ENCODE peak calls at places on chromosomes 5 and 9, in six cellular contexts. Y, Z, G, E, C and U are unnamed samples.

GRCh38 chr5:19920761-19921160 is 67.2 kb downstream of the CDH18 start:
- DNase-seq in Y (no peak), Z (peak), G (no peak), E (no peak), C (no peak), U (no peak)

GRCh38 chr9:85995097-85995496 is 54.2 kb downstream of the NAA35 start:
- DNase-seq in Y (no peak), Z (no peak), G (no peak), E (no peak), C (no peak), U (no peak)

GRCh38 chr9:109846781-109847180 is 66.8 kb downstream of the PALM2AKAP2 start:
- DNase-seq in Y (no peak), Z (no peak), G (no peak), E (no peak), C (no peak), U (no peak)

GRCh38 chr9:20322212-20322611 is 300.1 kb downstream of the MLLT3 start:
- DNase-seq in Y (no peak), Z (no peak), G (no peak), E (no peak), C (no peak), U (no peak)

GRCh38 chr9:39588056-39588814 is 232.8 kb downstream of the SPATA31A1 start:
- DNase-seq in Y (no peak), Z (peak), G (peak), E (no peak), C (no peak), U (no peak)

GRCh38 chr5:148733601-148734438 is 79.5 kb upstream of the HTR4 start:
- DNase-seq in Y (peak), Z (peak), G (peak), E (peak), C (peak), U (peak)

GRCh38 chr9:124835026-124835501 is 18.2 kb upstream of the WDR38 start:
- DNase-seq in Y (peak), Z (peak), G (peak), E (peak), C (no peak), U (no peak)

GRCh38 chr9:125189011-125189360 is 617 bp downstream of the PPP6C start:
- DNase-seq in Y (no peak), Z (no peak), G (no peak), E (no peak), C (peak), U (no peak)

GRCh38 chr9:36276840-36277239 is 18.6 kb upstream of the GNE start:
- DNase-seq in Y (peak), Z (peak), G (peak), E (no peak), C (no peak), U (peak)

GRCh38 chr5:135978212-135978631 is 23.4 kb upstream of the LECT2 start:
- DNase-seq in Y (no peak), Z (no peak), G (peak), E (no peak), C (no peak), U (no peak)

GRCh38 chr5:110269478-110270142 is 456.9 kb downstream of the TMEM232 start:
- DNase-seq in Y (no peak), Z (peak), G (no peak), E (no peak), C (no peak), U (peak)

GRCh38 chr5:157559301-157559700 is 16.3 kb downstream of the ADAM19 start:
- DNase-seq in Y (no peak), Z (peak), G (peak), E (no peak), C (no peak), U (no peak)

DNA sequence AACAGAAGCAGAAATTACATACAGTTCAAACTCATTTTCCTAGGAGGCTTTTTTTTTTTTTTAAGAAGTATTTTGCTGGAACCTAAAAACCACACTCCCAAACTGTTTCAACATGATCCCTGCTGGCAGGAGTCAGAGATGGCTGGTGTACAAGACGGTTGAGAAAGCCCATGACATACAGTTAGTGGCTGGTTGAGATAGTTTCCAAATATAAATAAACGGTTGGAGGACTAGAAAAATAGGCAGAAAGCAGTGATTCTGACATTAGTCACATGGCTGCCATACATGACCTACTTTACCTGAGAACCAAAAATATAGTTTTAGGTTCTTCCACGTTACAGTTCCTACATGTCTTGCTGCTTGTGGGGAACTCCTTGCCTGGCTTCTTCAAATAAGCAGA is 31.7 kb upstream of the BASP1 start:
- DNase-seq in Y (peak), Z (peak), G (no peak), E (peak), C (no peak), U (peak)
- TF ChIP-seq CTCF in Y (no peak), Z (peak), G (no peak), E (no peak), C (no peak), U (no peak)

GRCh38 chr9:21331676-21332402 is 3.4 kb downstream of the KLHL9 start:
- DNase-seq in Y (no peak), Z (peak), G (no peak), E (no peak), C (no peak), U (no peak)

GRCh38 chr9:21340735-21341134 is 5.5 kb upstream of the KLHL9 start:
- DNase-seq in Y (no peak), Z (no peak), G (no peak), E (no peak), C (no peak), U (no peak)

GRCh38 chr9:21334603-21334968 is 618 bp downstream of the KLHL9 start:
- DNase-seq in Y (no peak), Z (peak), G (peak), E (no peak), C (peak), U (no peak)

GRCh38 chr9:21336467-21336866 is 1.3 kb upstream of the KLHL9 start:
- DNase-seq in Y (no peak), Z (no peak), G (peak), E (no peak), C (no peak), U (no peak)

DNA sequence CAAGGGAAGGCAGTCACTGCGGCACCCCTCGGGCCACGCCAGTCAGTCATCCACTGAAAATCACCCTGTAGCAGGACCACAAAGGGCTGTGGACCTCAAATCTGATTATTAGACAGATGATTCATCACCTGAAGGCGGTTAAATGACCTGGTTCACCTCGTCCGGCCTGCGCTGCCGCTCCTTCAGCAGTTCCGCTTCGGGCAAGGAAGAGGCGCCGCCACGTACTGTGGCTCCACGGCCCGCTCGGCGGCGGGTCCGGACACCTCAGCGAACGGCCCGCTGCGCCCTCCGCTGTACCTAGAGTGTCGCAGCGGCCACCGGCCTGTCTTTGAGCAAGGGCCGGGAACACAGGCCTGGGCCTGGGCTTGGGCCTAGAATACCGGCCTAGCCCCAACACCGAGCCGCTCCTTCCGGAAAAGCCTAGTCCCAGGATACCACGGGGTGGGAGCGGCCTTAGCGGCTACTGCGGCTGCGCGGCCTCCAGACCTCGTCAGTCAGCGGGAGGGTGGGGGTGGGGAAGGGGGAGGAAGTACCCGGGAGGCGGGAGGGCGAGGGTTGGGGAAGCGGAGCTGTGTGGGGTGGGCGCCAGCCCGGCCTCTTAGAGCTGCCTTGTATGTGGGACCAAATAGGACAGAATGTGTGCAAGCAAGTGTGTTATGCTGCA is at the start of gene KLHL9:
- DNase-seq in Y (peak), Z (peak), G (peak), E (peak), C (peak), U (peak)
- TF ChIP-seq CTCF in Y (no peak), Z (no peak), G (no peak), E (no peak), C (no peak), U (no peak)

GRCh38 chr9:122197334-122197872 is 31.4 kb downstream of the LHX6 start:
- DNase-seq in Y (no peak), Z (no peak), G (no peak), E (no peak), C (no peak), U (no peak)
- TF ChIP-seq CTCF in Y (no peak), Z (no peak), G (no peak), E (no peak), C (no peak), U (no peak)

DNA sequence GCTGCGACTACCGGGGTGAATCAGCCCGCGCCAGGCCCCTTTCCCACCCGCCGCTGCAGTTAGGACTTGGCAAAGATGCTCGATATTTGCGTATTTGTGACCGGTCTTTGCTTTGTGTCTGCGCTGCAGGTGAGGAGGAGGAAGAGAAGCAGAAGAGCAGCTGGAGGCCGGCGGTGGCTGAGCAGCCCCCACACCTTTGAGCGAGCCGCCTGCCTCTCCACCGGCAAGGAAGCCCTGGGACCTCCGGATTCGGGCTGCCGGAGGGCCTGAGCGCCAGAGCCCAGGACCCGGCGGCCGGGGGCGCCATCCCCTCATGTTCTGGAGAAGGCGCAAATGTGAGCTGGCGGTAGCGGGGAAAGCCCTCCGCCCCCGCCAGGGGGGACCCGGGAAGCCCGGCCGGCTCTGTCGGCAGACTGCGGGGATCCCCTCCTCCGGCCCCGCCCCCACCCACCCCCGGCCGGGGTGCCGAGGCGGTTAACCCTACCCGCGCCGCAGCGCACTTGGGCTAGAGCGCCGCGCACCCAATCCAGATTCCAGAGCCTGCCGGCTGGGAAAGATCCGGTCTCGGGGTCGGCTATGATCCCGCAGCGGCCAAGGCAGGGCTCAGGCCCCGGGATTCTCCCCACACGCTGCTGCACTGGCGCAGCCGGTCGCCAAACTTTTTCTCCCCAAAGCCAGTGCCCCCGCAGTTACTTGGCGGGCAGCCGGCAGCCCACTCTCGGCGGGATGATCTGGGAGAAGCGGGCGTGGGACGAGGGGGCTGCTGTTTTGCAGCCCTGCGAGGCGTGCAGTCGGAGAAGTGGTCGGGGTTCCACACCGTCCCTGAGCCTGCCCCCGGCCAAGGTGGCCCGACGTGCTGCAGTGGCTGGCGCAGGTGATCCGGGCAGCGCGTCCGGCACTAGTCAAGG is 800 bp upstream of the KCNN2 start:
- DNase-seq in Y (no peak), Z (no peak), G (peak), E (peak), C (peak), U (no peak)
- TF ChIP-seq CTCF in Y (no peak), Z (no peak), G (no peak), E (peak), C (no peak), U (no peak)

GRCh38 chr9:93645921-93646639 is 69.7 kb downstream of the PHF2 start:
- DNase-seq in Y (no peak), Z (no peak), G (no peak), E (peak), C (no peak), U (no peak)

GRCh38 chr9:93645149-93645889 is 68.9 kb downstream of the PHF2 start:
- DNase-seq in Y (no peak), Z (no peak), G (no peak), E (peak), C (no peak), U (no peak)

GRCh38 chr9:93648181-93648580 is 71.8 kb downstream of the PHF2 start:
- DNase-seq in Y (no peak), Z (no peak), G (no peak), E (no peak), C (no peak), U (no peak)

GRCh38 chr9:93648836-93649235 is 72.5 kb downstream of the PHF2 start:
- DNase-seq in Y (no peak), Z (no peak), G (no peak), E (peak), C (no peak), U (no peak)

GRCh38 chr9:93646640-93647178 is 70.3 kb downstream of the PHF2 start:
- DNase-seq in Y (no peak), Z (no peak), G (no peak), E (no peak), C (no peak), U (no peak)
- TF ChIP-seq CTCF in Y (no peak), Z (no peak), G (no peak), E (no peak), C (no peak), U (no peak)

DNA sequence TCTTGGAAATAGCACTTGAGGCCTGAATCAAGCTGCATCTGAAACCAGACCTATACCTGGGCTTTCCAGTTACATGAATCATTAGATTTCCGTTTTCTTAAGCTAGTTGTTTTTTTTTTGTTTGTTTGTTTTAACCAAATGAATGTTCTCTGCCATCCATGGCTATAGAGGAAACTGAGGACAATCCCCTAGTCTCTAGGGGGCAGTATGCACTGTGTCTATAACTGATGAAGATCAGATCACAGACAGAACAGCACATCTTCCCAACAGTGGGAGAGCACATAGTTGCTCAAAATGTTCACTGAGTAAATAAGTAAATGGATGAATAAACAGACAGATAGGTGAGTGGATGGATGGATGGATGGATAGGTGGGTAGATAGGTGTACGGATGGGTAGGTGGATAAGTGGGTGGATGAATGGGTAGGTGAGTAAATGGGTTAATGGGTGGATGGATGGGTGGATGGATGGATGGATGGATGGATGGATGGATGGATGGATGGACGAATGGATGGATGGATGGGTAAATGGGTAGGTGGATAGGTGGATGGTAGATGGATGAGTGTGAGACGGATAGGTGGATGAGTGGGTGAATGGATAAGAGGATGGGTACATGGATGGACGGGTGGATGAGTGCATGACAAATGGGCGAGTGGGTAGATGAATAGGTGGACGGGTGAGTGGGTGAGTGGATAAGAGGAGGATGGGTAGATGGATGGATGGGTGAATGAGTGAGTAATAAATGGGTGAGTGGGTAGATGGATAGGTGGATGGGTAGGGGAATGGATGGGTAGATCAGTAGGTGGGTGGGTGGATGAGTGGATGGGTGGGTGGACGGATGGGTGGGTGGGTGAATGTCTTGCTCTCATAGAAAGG is 179.1 kb downstream of the FGF18 start:
- DNase-seq in Y (no peak), Z (no peak), G (no peak), E (no peak), C (no peak), U (no peak)
- TF ChIP-seq CTCF in Y (no peak), Z (no peak), G (no peak), E (peak), C (no peak), U (peak)